ENCODE peak calls at places on chromosome 11, in ten cellular contexts. One of them, this sample, is unnamed.

GRCh38 chr11:48263416-48263911 is at the start of gene OR4X1:
- DNase-seq in HEK293T: no peak
- DNase-seq in AML-193: no peak
- DNase-seq in anterior cingulate cortex: no peak
- DNase-seq in DMS53: no peak
- DNase-seq in frontal cortex: no peak
- DNase-seq in ELR: no peak
- DNase-seq in cardiac muscle cell: no peak
- DNase-seq in skeletal muscle cell: no peak
- DNase-seq in NCI-H345: no peak
- DNase-seq in this sample: no peak

GRCh38 chr11:98234698-98235097 is 786.1 kb upstream of the CNTN5 start:
- DNase-seq in HEK293T: no peak
- DNase-seq in AML-193: no peak
- DNase-seq in anterior cingulate cortex: no peak
- DNase-seq in DMS53: no peak
- DNase-seq in frontal cortex: no peak
- DNase-seq in ELR: no peak
- DNase-seq in cardiac muscle cell: no peak
- DNase-seq in skeletal muscle cell: no peak
- DNase-seq in NCI-H345: no peak
- DNase-seq in this sample: no peak

GRCh38 chr11:79021601-79022000 is 419.2 kb downstream of the TENM4 start:
- DNase-seq in HEK293T: no peak
- DNase-seq in AML-193: no peak
- DNase-seq in anterior cingulate cortex: no peak
- DNase-seq in DMS53: no peak
- DNase-seq in frontal cortex: no peak
- DNase-seq in ELR: no peak
- DNase-seq in cardiac muscle cell: no peak
- DNase-seq in skeletal muscle cell: no peak
- DNase-seq in NCI-H345: no peak
- DNase-seq in this sample: no peak

GRCh38 chr11:115760921-115761320 is 256.7 kb upstream of the CADM1 start:
- DNase-seq in HEK293T: no peak
- DNase-seq in AML-193: no peak
- DNase-seq in anterior cingulate cortex: no peak
- DNase-seq in DMS53: peak
- DNase-seq in frontal cortex: no peak
- DNase-seq in ELR: no peak
- DNase-seq in cardiac muscle cell: no peak
- DNase-seq in skeletal muscle cell: no peak
- DNase-seq in NCI-H345: no peak
- DNase-seq in this sample: no peak

GRCh38 chr11:110774138-110775014 is 62.1 kb upstream of the ARHGAP20 start:
- DNase-seq in HEK293T: no peak
- DNase-seq in AML-193: no peak
- DNase-seq in anterior cingulate cortex: no peak
- DNase-seq in DMS53: no peak
- DNase-seq in frontal cortex: no peak
- DNase-seq in ELR: peak
- DNase-seq in cardiac muscle cell: no peak
- DNase-seq in skeletal muscle cell: no peak
- DNase-seq in NCI-H345: no peak
- DNase-seq in this sample: no peak

GRCh38 chr11:126317681-126318641 is 14.1 kb downstream of the DCPS start:
- DNase-seq in HEK293T: no peak
- DNase-seq in AML-193: peak
- DNase-seq in anterior cingulate cortex: peak
- DNase-seq in DMS53: no peak
- DNase-seq in frontal cortex: no peak
- DNase-seq in ELR: peak
- DNase-seq in cardiac muscle cell: peak
- DNase-seq in skeletal muscle cell: peak
- DNase-seq in NCI-H345: no peak
- DNase-seq in this sample: no peak

GRCh38 chr11:102849319-102849718 is 5.9 kb upstream of the MMP3 start:
- DNase-seq in HEK293T: no peak
- DNase-seq in AML-193: no peak
- DNase-seq in anterior cingulate cortex: no peak
- DNase-seq in DMS53: no peak
- DNase-seq in frontal cortex: no peak
- DNase-seq in ELR: peak
- DNase-seq in cardiac muscle cell: peak
- DNase-seq in skeletal muscle cell: peak
- DNase-seq in NCI-H345: no peak
- DNase-seq in this sample: no peak

GRCh38 chr11:75317446-75318122 is 33.9 kb downstream of the ARRB1 start:
- DNase-seq in HEK293T: no peak
- DNase-seq in AML-193: no peak
- DNase-seq in anterior cingulate cortex: no peak
- DNase-seq in DMS53: no peak
- DNase-seq in frontal cortex: no peak
- DNase-seq in ELR: no peak
- DNase-seq in cardiac muscle cell: no peak
- DNase-seq in skeletal muscle cell: no peak
- DNase-seq in NCI-H345: no peak
- DNase-seq in this sample: no peak

GRCh38 chr11:57514538-57515331 is 767 bp downstream of the SLC43A1 start:
- DNase-seq in HEK293T: peak
- DNase-seq in AML-193: peak
- DNase-seq in anterior cingulate cortex: no peak
- DNase-seq in DMS53: peak
- DNase-seq in frontal cortex: peak
- DNase-seq in ELR: peak
- DNase-seq in cardiac muscle cell: peak
- DNase-seq in skeletal muscle cell: no peak
- DNase-seq in NCI-H345: peak
- DNase-seq in this sample: no peak

GRCh38 chr11:117186431-117186761 is 7.9 kb downstream of the SIDT2 start:
- DNase-seq in HEK293T: no peak
- DNase-seq in AML-193: no peak
- DNase-seq in anterior cingulate cortex: no peak
- DNase-seq in DMS53: no peak
- DNase-seq in frontal cortex: peak
- DNase-seq in ELR: no peak
- DNase-seq in cardiac muscle cell: no peak
- DNase-seq in skeletal muscle cell: no peak
- DNase-seq in NCI-H345: no peak
- DNase-seq in this sample: no peak

GRCh38 chr11:47672283-47672730 is 29.9 kb upstream of the MTCH2 start:
- DNase-seq in HEK293T: no peak
- DNase-seq in AML-193: no peak
- DNase-seq in anterior cingulate cortex: no peak
- DNase-seq in DMS53: no peak
- DNase-seq in frontal cortex: no peak
- DNase-seq in ELR: peak
- DNase-seq in cardiac muscle cell: no peak
- DNase-seq in skeletal muscle cell: no peak
- DNase-seq in NCI-H345: no peak
- DNase-seq in this sample: no peak

GRCh38 chr11:112526699-112527410 is 266.2 kb upstream of the PLET1 start:
- DNase-seq in HEK293T: no peak
- DNase-seq in AML-193: no peak
- DNase-seq in anterior cingulate cortex: no peak
- DNase-seq in DMS53: no peak
- DNase-seq in frontal cortex: no peak
- DNase-seq in ELR: peak
- DNase-seq in cardiac muscle cell: peak
- DNase-seq in skeletal muscle cell: no peak
- DNase-seq in NCI-H345: no peak
- DNase-seq in this sample: no peak

GRCh38 chr11:34366522-34366921 is 8.7 kb upstream of the ABTB2 start:
- DNase-seq in HEK293T: no peak
- DNase-seq in AML-193: peak
- DNase-seq in anterior cingulate cortex: no peak
- DNase-seq in DMS53: peak
- DNase-seq in frontal cortex: no peak
- DNase-seq in ELR: peak
- DNase-seq in cardiac muscle cell: no peak
- DNase-seq in skeletal muscle cell: no peak
- DNase-seq in NCI-H345: peak
- DNase-seq in this sample: no peak

GRCh38 chr11:94754819-94755218 is 13.3 kb upstream of the AMOTL1 start:
- DNase-seq in HEK293T: no peak
- DNase-seq in AML-193: no peak
- DNase-seq in anterior cingulate cortex: no peak
- DNase-seq in DMS53: no peak
- DNase-seq in frontal cortex: no peak
- DNase-seq in ELR: no peak
- DNase-seq in cardiac muscle cell: no peak
- DNase-seq in skeletal muscle cell: no peak
- DNase-seq in NCI-H345: no peak
- DNase-seq in this sample: no peak

GRCh38 chr11:113839842-113840241 is 35.5 kb downstream of the USP28 start:
- DNase-seq in HEK293T: no peak
- DNase-seq in AML-193: no peak
- DNase-seq in anterior cingulate cortex: no peak
- DNase-seq in DMS53: no peak
- DNase-seq in frontal cortex: no peak
- DNase-seq in ELR: no peak
- DNase-seq in cardiac muscle cell: no peak
- DNase-seq in skeletal muscle cell: no peak
- DNase-seq in NCI-H345: no peak
- DNase-seq in this sample: no peak

GRCh38 chr11:68021167-68021787 is 9.2 kb upstream of the NDUFS8 start:
- DNase-seq in HEK293T: no peak
- DNase-seq in AML-193: no peak
- DNase-seq in anterior cingulate cortex: no peak
- DNase-seq in DMS53: peak
- DNase-seq in frontal cortex: no peak
- DNase-seq in ELR: peak
- DNase-seq in cardiac muscle cell: no peak
- DNase-seq in skeletal muscle cell: no peak
- DNase-seq in NCI-H345: no peak
- DNase-seq in this sample: no peak

GRCh38 chr11:101867951-101868350 is 46.9 kb upstream of the CEP126 start:
- DNase-seq in HEK293T: no peak
- DNase-seq in AML-193: no peak
- DNase-seq in anterior cingulate cortex: no peak
- DNase-seq in DMS53: no peak
- DNase-seq in frontal cortex: no peak
- DNase-seq in ELR: peak
- DNase-seq in cardiac muscle cell: peak
- DNase-seq in skeletal muscle cell: no peak
- DNase-seq in NCI-H345: no peak
- DNase-seq in this sample: no peak

GRCh38 chr11:117824571-117825537 is at the start of gene FXYD2:
- DNase-seq in HEK293T: no peak
- DNase-seq in AML-193: peak
- DNase-seq in anterior cingulate cortex: no peak
- DNase-seq in DMS53: peak
- DNase-seq in frontal cortex: no peak
- DNase-seq in ELR: no peak
- DNase-seq in cardiac muscle cell: peak
- DNase-seq in skeletal muscle cell: no peak
- DNase-seq in NCI-H345: peak
- DNase-seq in this sample: no peak